ENCODE peak calls at places on chromosomes 7 and 10, in six cellular contexts. D, Y, X, G, N and E are unnamed samples. For H3K4me1, the result is how much of the 10 kb centered on the place peaks cover.

GRCh38 chr10:930415-931325 is 835 bp downstream of the LARP4B start:
- DNase-seq in D (peak), Y (peak), X (peak), G (peak), N (peak), E (peak)

GRCh38 chr7:85489498-85489897 is 302.6 kb upstream of the SEMA3D start:
- DNase-seq in D (no peak), Y (no peak), X (no peak), G (peak), N (no peak), E (no peak)

GRCh38 chr10:28200804-28201203 is 102.1 kb downstream of the MPP7 start:
- DNase-seq in D (no peak), Y (no peak), X (no peak), G (peak), N (no peak), E (no peak)

GRCh38 chr7:27145884-27146401 is 1.6 kb downstream of the HOXA6 start:
- DNase-seq in D (no peak), Y (peak), X (no peak), G (no peak), N (no peak), E (no peak)

GRCh38 chr10:103416436-103417147 is 20.2 kb downstream of the PDCD11 start:
- DNase-seq in D (peak), Y (peak), X (no peak), G (peak), N (peak), E (no peak)

GRCh38 chr10:13439313-13439712 is 89.5 kb downstream of the BEND7 start:
- DNase-seq in D (no peak), Y (no peak), X (no peak), G (no peak), N (no peak), E (no peak)

GRCh38 chr7:118352854-118353453 is 128.4 kb downstream of the ANKRD7 start:
- DNase-seq in D (no peak), Y (no peak), X (no peak), G (peak), N (peak), E (no peak)

GRCh38 chr10:12214093-12214492 is 18.1 kb downstream of the CDC123 start:
- DNase-seq in D (no peak), Y (no peak), X (no peak), G (no peak), N (no peak), E (no peak)

GRCh38 chr7:105794741-105795729 is 81.4 kb downstream of the ATXN7L1 start:
- DNase-seq in D (no peak), Y (no peak), X (no peak), G (peak), N (no peak), E (no peak)

GRCh38 chr7:140315498-140316164 is 82.7 kb downstream of the SLC37A3 start:
- DNase-seq in D (no peak), Y (no peak), X (no peak), G (no peak), N (no peak), E (no peak)

GRCh38 chr7:66140924-66141323 is 26.3 kb downstream of the CRCP start:
- DNase-seq in D (peak), Y (peak), X (peak), G (peak), N (peak), E (peak)

GRCh38 chr7:117019786-117020604 is 66.7 kb downstream of the ST7 start:
- DNase-seq in D (peak), Y (peak), X (peak), G (peak), N (peak), E (peak)

GRCh38 chr10:30529373-30529998 is 95.5 kb downstream of the MAP3K8 start:
- DNase-seq in D (peak), Y (peak), X (peak), G (no peak), N (no peak), E (peak)

GRCh38 chr10:110436554-110437350 is 61.0 kb upstream of the DUSP5 start:
- DNase-seq in D (no peak), Y (no peak), X (peak), G (no peak), N (no peak), E (no peak)

GRCh38 chr7:40611472-40611871 is 476.7 kb downstream of the SUGCT start:
- DNase-seq in D (no peak), Y (no peak), X (no peak), G (no peak), N (no peak), E (no peak)

GRCh38 chr7:121562274-121562673 is 166.2 kb upstream of the FAM3C start:
- DNase-seq in D (no peak), Y (no peak), X (no peak), G (no peak), N (peak), E (no peak)

GRCh38 chr10:130135676-130136213 is 446 bp upstream of the GLRX3 start:
- DNase-seq in D (no peak), Y (no peak), X (no peak), G (no peak), N (no peak), E (no peak)

GRCh38 chr10:74081192-74081803 is 69.3 kb downstream of the AP3M1 start:
- DNase-seq in D (no peak), Y (peak), X (no peak), G (peak), N (peak), E (peak)

GRCh38 chr7:131945313-131945831 is 388.9 kb upstream of the PODXL start:
- DNase-seq in D (peak), Y (peak), X (peak), G (peak), N (peak), E (no peak)

GRCh38 chr10:100130786-100131185 is 49.1 kb upstream of the CPN1 start:
- DNase-seq in D (no peak), Y (no peak), X (no peak), G (no peak), N (no peak), E (no peak)

GRCh38 chr7:142813262-142813661 is 41.6 kb upstream of the EPHB6 start:
- DNase-seq in D (no peak), Y (no peak), X (no peak), G (no peak), N (peak), E (no peak)

GRCh38 chr7:100897111-100897608 is 1.5 kb upstream of the ACHE start:
- DNase-seq in D (no peak), Y (peak), X (peak), G (no peak), N (peak), E (no peak)

GRCh38 chr7:1289681-1290261 is 57.1 kb downstream of the UNCX start:
- DNase-seq in D (peak), Y (no peak), X (peak), G (no peak), N (no peak), E (no peak)

GRCh38 chr7:73701357-73701995 is 18.0 kb downstream of the STX1A start:
- DNase-seq in D (peak), Y (no peak), X (no peak), G (no peak), N (peak), E (no peak)

GRCh38 chr7:471191-471865 is 48.3 kb downstream of the PDGFA start:
- DNase-seq in D (peak), Y (peak), X (no peak), G (no peak), N (no peak), E (no peak)

GRCh38 chr7:99953649-99954048 is 22.2 kb downstream of the AZGP1 start:
- DNase-seq in D (peak), Y (no peak), X (peak), G (peak), N (no peak), E (peak)

GRCh38 chr7:84546403-84546802 is 351.8 kb upstream of the SEMA3A start:
- DNase-seq in D (no peak), Y (no peak), X (no peak), G (no peak), N (no peak), E (no peak)

DNA sequence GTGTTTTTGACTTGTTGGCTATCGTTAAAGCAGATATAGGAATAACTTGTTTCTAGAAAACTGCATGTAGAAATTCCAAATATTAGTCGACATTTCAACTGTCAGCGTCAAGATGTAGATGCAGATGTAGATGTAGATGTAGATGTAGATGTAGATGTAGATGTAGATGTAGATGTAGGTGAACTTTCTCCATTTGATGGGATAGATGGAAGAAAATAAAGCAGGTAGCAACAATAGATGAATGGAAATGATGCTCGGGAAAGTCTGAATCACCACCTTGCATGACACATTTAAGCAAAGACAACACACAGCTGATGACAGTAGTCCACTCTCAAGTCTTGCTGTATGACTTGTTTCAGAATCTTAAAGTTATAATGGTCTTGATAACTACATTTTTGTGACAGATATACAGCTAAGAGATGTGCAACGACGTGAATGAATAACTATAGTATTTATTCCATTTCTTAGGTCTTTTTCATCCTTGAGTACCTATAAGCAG is 53.5 kb downstream of the SND1 start:
- DNase-seq in D (no peak), Y (no peak), X (no peak), G (peak), N (no peak), E (no peak)
- H3K4me1 ChIP-seq in D (under half), Y (under half), X (under half), G (under half), N (under half), E (under half)

GRCh38 chr7:153047569-153047968 is 288.0 kb downstream of the ACTR3B start:
- DNase-seq in D (no peak), Y (no peak), X (no peak), G (no peak), N (no peak), E (no peak)
- H3K4me3 ChIP-seq in D (no peak), Y (no peak), X (no peak), G (no peak), N (no peak), E (no peak)

GRCh38 chr7:101936612-101937231 is 119.3 kb downstream of the CUX1 start:
- DNase-seq in D (peak), Y (no peak), X (peak), G (no peak), N (peak), E (no peak)

GRCh38 chr7:101935521-101936141 is 118.2 kb downstream of the CUX1 start:
- DNase-seq in D (peak), Y (no peak), X (peak), G (no peak), N (no peak), E (no peak)

GRCh38 chr7:101934618-101935017 is 117.2 kb downstream of the CUX1 start:
- DNase-seq in D (peak), Y (no peak), X (no peak), G (no peak), N (peak), E (no peak)

GRCh38 chr7:101938115-101938514 is 120.7 kb downstream of the CUX1 start:
- DNase-seq in D (no peak), Y (no peak), X (no peak), G (no peak), N (no peak), E (no peak)

GRCh38 chr7:101936223-101936611 is 118.8 kb downstream of the CUX1 start:
- DNase-seq in D (no peak), Y (no peak), X (no peak), G (no peak), N (peak), E (no peak)
- H3K4me1 ChIP-seq in D (under half), Y (under half), X (under half), G (under half), N (under half), E (under half)

DNA sequence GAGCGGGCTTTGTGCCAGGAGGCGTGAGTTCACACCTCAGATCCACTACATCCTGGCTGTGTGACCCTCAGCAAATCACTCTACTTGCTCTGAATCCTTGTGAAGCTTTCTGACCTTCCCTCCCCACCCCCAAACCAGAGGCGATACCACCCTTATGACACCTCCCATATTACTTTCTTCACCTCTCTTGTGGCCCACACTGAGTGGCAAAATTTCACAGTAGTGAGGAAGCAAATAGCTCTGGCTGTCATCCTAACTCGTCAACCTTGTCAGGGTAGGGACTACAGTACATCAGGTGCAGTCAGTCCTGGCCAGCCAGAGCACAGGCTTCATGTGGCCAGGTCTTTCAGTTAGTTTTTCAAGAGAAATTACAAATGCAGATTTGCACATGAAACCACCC is 19.1 kb downstream of the COL13A1 start:
- DNase-seq in D (no peak), Y (no peak), X (no peak), G (no peak), N (no peak), E (no peak)
- H3K4me3 ChIP-seq in D (no peak), Y (no peak), X (no peak), G (no peak), N (no peak), E (no peak)

GRCh38 chr10:101972761-101973160 is 83.2 kb downstream of the ARMH3 start:
- DNase-seq in D (no peak), Y (no peak), X (no peak), G (no peak), N (no peak), E (no peak)
- H3K4me1 ChIP-seq in D (under half), Y (under half), X (under half), G (under half), N (under half), E (under half)

GRCh38 chr7:158235862-158236261 is 351.8 kb downstream of the PTPRN2 start:
- DNase-seq in D (no peak), Y (no peak), X (no peak), G (no peak), N (no peak), E (no peak)
- H3K4me3 ChIP-seq in D (no peak), Y (no peak), X (no peak), G (no peak), N (no peak), E (no peak)

GRCh38 chr7:5692112-5692844 is 89.2 kb downstream of the RNF216 start:
- DNase-seq in D (peak), Y (peak), X (peak), G (peak), N (no peak), E (peak)
- H3K4me1 ChIP-seq in D (under half), Y (half or more), X (half or more), G (half or more), N (under half), E (under half)